ENCODE peak calls at places on chromosomes 4 and X, in nine cellular contexts. Q is heart right ventricle, U is pancreas, A is H9, Z is adrenal gland, F is tibial nerve, X is hepatocyte, R is heart left ventricle, K is RWPE2. N is an unnamed sample. For H3K9me3, the result is how much of the 10 kb centered on the place peaks cover.

GRCh38 chrX:136608295-136608933 is 39.5 kb upstream of the CD40LG start:
- DNase-seq in Q (peak), U (no peak), A (peak), Z (peak), F (peak), X (no peak), R (peak), K (no peak), N (peak)

GRCh38 chrX:81957318-81957717 is 755.4 kb downstream of the SH3BGRL start:
- DNase-seq in Q (no peak), U (no peak), A (no peak), Z (no peak), F (no peak), X (no peak), R (no peak), K (no peak), N (no peak)

GRCh38 chrX:76279007-76279406 is 106.1 kb downstream of the PBDC1 start:
- DNase-seq in Q (no peak), U (peak), A (peak), Z (peak), F (peak), X (peak), R (peak), K (no peak), N (no peak)

GRCh38 chr4:22668301-22668700 is 24.4 kb upstream of the GBA3 start:
- DNase-seq in Q (no peak), U (no peak), A (no peak), Z (no peak), F (no peak), X (no peak), R (no peak), K (no peak), N (no peak)

GRCh38 chr4:170978990-170979389 is 834.2 kb upstream of the GALNTL6 start:
- DNase-seq in Q (no peak), U (no peak), A (peak), Z (no peak), F (no peak), X (no peak), R (no peak), K (no peak), N (no peak)

GRCh38 chrX:150454508-150455219 is 91.5 kb downstream of the MAMLD1 start:
- DNase-seq in Q (no peak), U (no peak), A (no peak), Z (no peak), F (no peak), X (no peak), R (no peak), K (no peak), N (no peak)

GRCh38 chrX:19194285-19195242 is 72.3 kb upstream of the ADGRG2 start:
- DNase-seq in Q (no peak), U (no peak), A (no peak), Z (no peak), F (no peak), X (no peak), R (no peak), K (no peak), N (no peak)

GRCh38 chr4:80125252-80126177 is 52.5 kb upstream of the ANTXR2 start:
- DNase-seq in Q (no peak), U (no peak), A (no peak), Z (no peak), F (peak), X (no peak), R (no peak), K (no peak), N (no peak)

GRCh38 chr4:82643994-82644730 is 82.4 kb upstream of the TMEM150C start:
- DNase-seq in Q (no peak), U (no peak), A (no peak), Z (peak), F (no peak), X (no peak), R (no peak), K (no peak), N (no peak)

GRCh38 chr4:106671711-106672110 is 303.1 kb upstream of the GIMD1 start:
- DNase-seq in Q (no peak), U (no peak), A (no peak), Z (no peak), F (no peak), X (no peak), R (no peak), K (no peak), N (no peak)

GRCh38 chr4:139619644-139620043 is 46.0 kb upstream of the MGST2 start:
- DNase-seq in Q (no peak), U (no peak), A (no peak), Z (no peak), F (no peak), X (peak), R (no peak), K (no peak), N (no peak)

GRCh38 chr4:124970011-124970410 is 257.5 kb upstream of the ANKRD50 start:
- DNase-seq in Q (no peak), U (no peak), A (no peak), Z (no peak), F (no peak), X (no peak), R (no peak), K (no peak), N (no peak)

GRCh38 chrX:3295731-3296130 is 50.7 kb downstream of the MXRA5 start:
- DNase-seq in Q (no peak), U (no peak), A (peak), Z (no peak), F (no peak), X (no peak), R (no peak), K (no peak), N (no peak)

GRCh38 chr4:2260336-2261109 is 1.4 kb downstream of the MXD4 start:
- DNase-seq in Q (no peak), U (peak), A (peak), Z (no peak), F (no peak), X (no peak), R (peak), K (peak), N (peak)

GRCh38 chr4:7668282-7668681 is 233.6 kb upstream of the PSAPL1 start:
- DNase-seq in Q (no peak), U (no peak), A (no peak), Z (no peak), F (no peak), X (no peak), R (no peak), K (no peak), N (no peak)

GRCh38 chrX:65072590-65072989 is 96.3 kb upstream of the ZC4H2 start:
- DNase-seq in Q (no peak), U (no peak), A (no peak), Z (no peak), F (no peak), X (no peak), R (no peak), K (no peak), N (no peak)

GRCh38 chrX:65073233-65073632 is 97.0 kb upstream of the ZC4H2 start:
- DNase-seq in Q (no peak), U (no peak), A (no peak), Z (no peak), F (no peak), X (no peak), R (no peak), K (no peak), N (no peak)
- H3K9me3 ChIP-seq in Q (under half), U (under half), A (under half), Z (under half), F (under half), X (under half), R (under half), K (under half), N (under half)

DNA sequence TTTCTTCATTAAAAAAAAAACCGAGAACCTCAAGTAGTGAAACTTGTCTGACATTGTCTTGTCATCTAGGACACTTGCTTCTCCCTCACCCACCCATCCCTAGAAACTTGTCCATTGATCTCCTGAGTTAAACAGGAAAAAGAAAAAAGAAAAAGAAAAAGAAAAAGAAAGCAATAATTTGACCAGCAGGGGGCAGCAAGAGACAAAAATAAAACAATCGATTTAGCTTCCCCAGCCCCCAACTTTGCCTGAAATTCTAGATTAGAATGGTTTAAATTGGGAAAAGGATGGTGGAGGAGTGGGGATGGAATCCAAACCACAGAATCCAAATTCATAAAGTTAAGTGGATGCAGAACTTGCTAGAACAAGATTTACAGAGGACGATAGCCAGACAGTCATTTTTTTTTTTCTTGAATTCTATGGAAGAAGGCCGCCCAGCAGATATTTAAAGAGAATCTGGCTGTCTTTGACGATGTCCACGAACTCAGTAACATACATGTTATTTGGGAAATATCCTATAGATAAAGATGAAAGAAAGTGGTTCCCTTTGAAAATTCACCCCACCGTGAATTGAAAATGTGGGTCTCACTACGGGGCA is 282.9 kb downstream of the USP46 start:
- DNase-seq in Q (no peak), U (no peak), A (no peak), Z (peak), F (peak), X (peak), R (no peak), K (no peak), N (no peak)
- TF ChIP-seq CTCF in Q (peak), U (peak), A (peak), Z (peak), F (peak), X (peak), R (peak), K (peak), N (peak)

GRCh38 chr4:19429684-19430083 is 822.0 kb upstream of the SLIT2 start:
- DNase-seq in Q (no peak), U (no peak), A (peak), Z (no peak), F (no peak), X (no peak), R (no peak), K (no peak), N (no peak)
- H3K9me3 ChIP-seq in Q (under half), U (under half), A (under half), Z (under half), F (under half), X (under half), R (under half), K (under half), N (under half)

GRCh38 chr4:28449080-28449479 is 1588.4 kb downstream of the STIM2 start:
- DNase-seq in Q (no peak), U (no peak), A (no peak), Z (no peak), F (no peak), X (no peak), R (no peak), K (no peak), N (no peak)

GRCh38 chr4:28444886-28445496 is 1584.3 kb downstream of the STIM2 start:
- DNase-seq in Q (no peak), U (no peak), A (no peak), Z (no peak), F (no peak), X (no peak), R (no peak), K (no peak), N (no peak)

GRCh38 chr4:28443371-28443770 is 1582.7 kb downstream of the STIM2 start:
- DNase-seq in Q (no peak), U (no peak), A (no peak), Z (no peak), F (no peak), X (no peak), R (no peak), K (no peak), N (no peak)

GRCh38 chr4:28443786-28444412 is 1583.3 kb downstream of the STIM2 start:
- DNase-seq in Q (no peak), U (peak), A (peak), Z (no peak), F (no peak), X (peak), R (no peak), K (peak), N (no peak)
- TF ChIP-seq CTCF in Q (no peak), U (no peak), A (peak), Z (no peak), F (no peak), X (no peak), R (no peak), K (no peak), N (no peak)

GRCh38 chr4:373062-373839 is 35.6 kb downstream of the ZNF141 start:
- DNase-seq in Q (no peak), U (no peak), A (no peak), Z (no peak), F (no peak), X (no peak), R (no peak), K (no peak), N (no peak)
- H3K9me3 ChIP-seq in Q (half or more), U (under half), A (half or more), Z (under half), F (under half), X (half or more), R (half or more), K (half or more), N (under half)

DNA sequence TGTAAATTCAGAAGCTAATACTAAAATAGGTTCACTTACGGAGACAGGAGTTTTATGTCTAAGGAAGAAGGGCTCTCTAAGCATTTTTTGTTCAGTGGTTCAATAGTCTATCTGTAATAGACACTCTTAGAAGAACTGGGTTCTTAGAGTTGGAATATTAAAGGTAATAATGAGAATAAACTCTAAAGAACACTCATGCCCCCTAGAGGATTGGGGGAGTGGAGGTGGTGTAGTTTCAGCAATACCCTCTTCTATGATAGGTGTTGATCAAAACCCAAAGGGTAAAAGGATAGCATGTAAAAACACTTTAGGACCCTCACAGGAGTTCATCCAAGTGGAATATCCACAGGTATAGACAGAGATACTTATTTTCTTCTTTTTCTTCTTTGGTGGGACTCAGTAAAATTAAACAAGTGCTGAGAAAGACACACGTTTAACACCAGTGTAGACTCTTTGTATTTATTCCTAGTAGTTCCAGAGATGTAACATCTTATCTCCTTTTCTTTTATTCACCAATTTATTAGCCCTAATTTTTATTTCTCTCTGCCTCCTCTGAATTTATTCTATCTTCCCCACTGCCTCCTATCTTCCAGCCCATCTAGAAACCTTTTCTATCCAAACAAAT is 25.7 kb upstream of the MND1 start:
- DNase-seq in Q (no peak), U (no peak), A (no peak), Z (no peak), F (peak), X (peak), R (no peak), K (no peak), N (no peak)
- TF ChIP-seq CTCF in Q (peak), U (peak), A (peak), Z (peak), F (peak), X (peak), R (peak), K (peak), N (peak)

GRCh38 chr4:176995-177394 is 52.7 kb downstream of the ZNF718 start:
- DNase-seq in Q (no peak), U (no peak), A (no peak), Z (no peak), F (no peak), X (no peak), R (no peak), K (no peak), N (no peak)

GRCh38 chr4:175986-176385 is 51.7 kb downstream of the ZNF718 start:
- DNase-seq in Q (no peak), U (no peak), A (no peak), Z (no peak), F (no peak), X (no peak), R (no peak), K (no peak), N (no peak)

GRCh38 chr4:173666-174314 is 49.5 kb downstream of the ZNF718 start:
- DNase-seq in Q (no peak), U (no peak), A (no peak), Z (no peak), F (no peak), X (no peak), R (no peak), K (no peak), N (no peak)
- H3K9me3 ChIP-seq in Q (half or more), U (under half), A (under half), Z (under half), F (under half), X (under half), R (half or more), K (under half), N (half or more)

GRCh38 chr4:152106781-152107321 is 346.0 kb upstream of the GATB start:
- DNase-seq in Q (no peak), U (no peak), A (no peak), Z (peak), F (no peak), X (no peak), R (no peak), K (no peak), N (no peak)

GRCh38 chr4:152112116-152112515 is 351.3 kb upstream of the GATB start:
- DNase-seq in Q (no peak), U (no peak), A (no peak), Z (no peak), F (no peak), X (no peak), R (no peak), K (no peak), N (no peak)

GRCh38 chr4:152110780-152111179 is 350.0 kb upstream of the GATB start:
- DNase-seq in Q (no peak), U (no peak), A (no peak), Z (no peak), F (no peak), X (no peak), R (no peak), K (no peak), N (no peak)

GRCh38 chr4:152107736-152108500 is 347.1 kb upstream of the GATB start:
- DNase-seq in Q (no peak), U (no peak), A (no peak), Z (no peak), F (no peak), X (no peak), R (no peak), K (no peak), N (no peak)

DNA sequence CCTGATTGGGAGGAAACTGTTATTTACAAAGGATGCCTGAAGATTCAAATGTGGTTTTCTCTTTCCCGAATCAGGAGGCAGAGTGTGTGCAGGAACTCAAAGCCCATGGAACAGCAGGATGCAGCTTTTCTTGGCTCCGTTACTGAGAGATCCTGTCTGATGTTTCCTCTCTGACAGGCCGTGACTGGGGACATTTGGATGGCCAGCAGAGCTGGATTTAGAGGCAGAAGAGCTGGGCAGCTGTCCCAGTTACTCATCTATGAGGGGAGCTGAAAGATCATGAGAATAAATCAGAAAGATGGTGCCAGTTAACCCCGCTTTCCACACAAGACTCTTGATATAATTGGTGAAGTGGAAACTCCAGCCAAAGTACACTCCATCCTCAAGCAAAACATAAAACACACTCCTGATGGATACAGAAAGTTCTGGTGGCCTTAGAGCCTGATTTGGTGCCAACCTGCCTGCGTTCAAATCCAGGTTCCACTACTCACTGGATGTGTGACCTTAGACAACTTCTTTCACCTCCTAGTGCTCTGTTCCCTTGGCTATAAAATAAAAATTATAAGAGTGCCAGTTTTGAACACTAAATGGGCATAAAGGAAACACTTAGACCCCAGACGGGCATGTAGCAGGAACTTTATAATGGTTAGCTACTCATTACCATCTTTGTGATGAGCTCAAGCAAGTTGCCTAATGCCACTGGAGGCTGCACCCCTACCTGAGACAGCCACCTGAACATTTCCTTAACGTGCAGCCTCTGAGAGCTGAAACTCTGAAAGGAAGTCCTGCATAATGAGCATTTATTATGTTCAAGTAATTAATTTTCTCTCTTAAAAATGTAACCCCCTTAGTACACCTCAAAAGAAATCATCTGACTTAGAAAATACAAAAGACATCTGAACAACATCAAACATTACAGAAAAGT is 349.0 kb upstream of the GATB start:
- DNase-seq in Q (no peak), U (no peak), A (no peak), Z (peak), F (no peak), X (no peak), R (peak), K (no peak), N (no peak)
- TF ChIP-seq CTCF in Q (no peak), U (no peak), A (no peak), Z (no peak), F (no peak), X (no peak), R (no peak), K (no peak), N (no peak)

GRCh38 chrX:153794018-153794896 is at the start of the genes IDH3G and SSR4:
- DNase-seq in Q (peak), U (peak), A (peak), Z (peak), F (peak), X (peak), R (peak), K (peak), N (peak)
- H3K9me3 ChIP-seq in Q (under half), U (under half), A (under half), Z (under half), F (under half), X (under half), R (under half), K (under half), N (under half)